ENCODE peak calls at places on chromosomes 1 and 21, in seven cellular contexts. Q is tibial artery, B is WERI-Rb-1, R is IMR-90, N is tibial nerve, H is cardiac muscle cell, Z is pancreas. O is an unnamed sample.

GRCh38 chr1:20322081-20322824 is 31.6 kb downstream of the VWA5B1 start:
- DNase-seq in B (no peak), N (no peak), R (peak; percentile 4), H (peak; percentile 23), Q (no peak), Z (no peak), O (no peak)

GRCh38 chr1:186155594-186155993 is 219.5 kb downstream of the TPR start:
- DNase-seq in Z (no peak), Q (no peak), H (peak; percentile 75), B (no peak), N (no peak), R (peak; percentile 80), O (peak; percentile 34)

GRCh38 chr1:67987046-67987799 is 63.2 kb downstream of the DIRAS3 start:
- DNase-seq in Z (no peak), H (peak; percentile 96), R (peak; percentile 96), N (no peak), B (no peak), Q (no peak), O (peak; percentile 63)

GRCh38 chr1:48674641-48675040 is 102.0 kb downstream of the BEND5 start:
- DNase-seq in N (no peak), Q (no peak), Z (no peak), B (no peak), R (peak; percentile 35), H (peak; percentile 40), O (no peak)

GRCh38 chr1:234955107-234955731 is 173.4 kb downstream of the TOMM20 start:
- DNase-seq in N (no peak), B (peak; percentile 75), Z (peak; percentile 49), R (peak; percentile 59), Q (peak; percentile 76), H (peak; percentile 81), O (no peak)

GRCh38 chr1:6185151-6185550 is 5.0 kb upstream of the CHD5 start:
- DNase-seq in H (peak; percentile 80), B (no peak), N (no peak), R (peak; percentile 82), Z (no peak), Q (no peak), O (peak; percentile 37)

GRCh38 chr1:3055051-3055450 is 14.0 kb upstream of the PRDM16 start:
- DNase-seq in H (no peak), Q (no peak), R (no peak), B (no peak), Z (no peak), N (no peak), O (no peak)

GRCh38 chr21:17461582-17461981 is 51.3 kb upstream of the CXADR start:
- DNase-seq in B (no peak), H (peak; percentile 68), N (no peak), R (peak; percentile 43), Q (peak; percentile 33), Z (no peak), O (no peak)

GRCh38 chr1:192521734-192522133 is 53.8 kb upstream of the RGS1 start:
- DNase-seq in Q (peak; percentile 33), H (no peak), N (no peak), R (no peak), B (no peak), Z (no peak), O (no peak)

GRCh38 chr1:206633708-206634121 is 1.6 kb upstream of the DYRK3 start:
- DNase-seq in B (no peak), R (peak; percentile 96), N (no peak), Q (peak; percentile 42), H (peak; percentile 93), Z (no peak), O (peak; percentile 77)

GRCh38 chr21:43917515-43918384 is 52.7 kb downstream of the AGPAT3 start:
- DNase-seq in Q (no peak), H (no peak), N (no peak), B (no peak), Z (no peak), R (no peak), O (no peak)

GRCh38 chr21:39094847-39095525 is 88.3 kb downstream of the PSMG1 start:
- DNase-seq in R (peak; percentile 93), H (peak; percentile 97), Z (no peak), Q (no peak), B (no peak), N (no peak), O (peak; percentile 60)

GRCh38 chr21:38413958-38414506 is 84.2 kb downstream of the ERG start:
- DNase-seq in B (no peak), R (no peak), N (no peak), H (peak; percentile 40), Z (no peak), Q (no peak), O (no peak)

GRCh38 chr21:15221799-15222386 is 157.1 kb upstream of the NRIP1 start:
- DNase-seq in R (peak; percentile 65), Z (no peak), Q (no peak), B (peak; percentile 92), N (no peak), H (peak; percentile 84), O (peak; percentile 7)

GRCh38 chr1:9293512-9294439 is 1.1 kb downstream of the SPSB1 start:
- DNase-seq in Z (peak; percentile 42), N (no peak), Q (no peak), R (peak; percentile 48), B (peak; percentile 20), H (peak; percentile 42), O (no peak)

GRCh38 chr1:180173952-180174351 is 19.3 kb downstream of the QSOX1 start:
- DNase-seq in Q (peak; percentile 65), R (peak; percentile 47), N (peak; percentile 30), B (no peak), Z (peak; percentile 69), H (peak; percentile 78), O (no peak)

GRCh38 chr21:35637431-35637830 is 422.9 kb downstream of the SETD4 start:
- DNase-seq in Z (peak; percentile 6), R (peak; percentile 61), B (no peak), H (peak; percentile 56), N (peak; percentile 19), Q (peak; percentile 52), O (no peak)

GRCh38 chr1:27536767-27537166 is 46.8 kb upstream of the WASF2 start:
- DNase-seq in B (peak; percentile 96), Z (peak; percentile 59), R (peak; percentile 82), H (peak; percentile 91), N (no peak), Q (peak; percentile 57), O (peak; percentile 46)

GRCh38 chr21:35222021-35222420 is 172.9 kb upstream of the RUNX1 start:
- DNase-seq in Q (no peak), B (no peak), R (no peak), H (no peak), Z (no peak), N (no peak), O (no peak)

GRCh38 chr1:150973826-150974579 is 632 bp downstream of the CERS2 start:
- DNase-seq in Q (peak; percentile 29), R (no peak), B (peak; percentile 67), Z (peak; percentile 36), N (no peak), H (no peak), O (no peak)

GRCh38 chr1:218034464-218034863 is 250.6 kb upstream of the RRP15 start:
- DNase-seq in B (no peak), R (no peak), N (no peak), Q (no peak), Z (no peak), H (no peak), O (no peak)

DNA sequence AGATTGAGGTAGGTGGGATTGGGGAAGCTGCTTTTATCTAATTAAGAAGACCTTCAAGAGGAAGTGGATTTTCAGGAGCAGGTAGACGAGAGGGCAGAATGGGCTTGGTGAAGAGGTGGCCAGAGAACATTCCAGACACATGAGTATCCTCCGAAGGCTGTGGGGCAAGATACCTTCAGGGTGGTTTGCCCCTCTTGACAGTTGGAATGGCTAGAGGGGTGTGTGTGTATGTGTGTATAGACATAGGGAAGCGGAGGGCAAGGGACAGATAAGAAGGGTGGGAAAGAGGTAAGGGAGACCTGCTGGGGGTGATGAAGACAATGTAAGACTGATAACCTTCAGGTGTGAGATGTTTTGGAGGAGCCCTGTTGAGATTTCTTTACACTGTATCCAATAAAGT is 46.8 kb upstream of the TSPAN2 start:
- DNase-seq in B (no peak), Q (no peak), R (no peak), Z (no peak), N (no peak), H (no peak), O (no peak)
- H3K27ac ChIP-seq in B (no peak overlapping the region), Q (peak overlapping the region; percentile 84), R (no peak overlapping the region), Z (no peak overlapping the region), N (no peak overlapping the region), H (no peak overlapping the region), O (no peak overlapping the region)

GRCh38 chr1:209611771-209612570 is 28.5 kb downstream of the CAMK1G start:
- DNase-seq in Q (no peak), Z (no peak), R (no peak), N (no peak), H (no peak), B (no peak), O (no peak)
- TF ChIP-seq CTCF in Q (no peak), Z (no peak), R (no peak), N (no peak), H (no peak), B (peak; percentile 11), O (no peak)

GRCh38 chr21:10539956-10540355 is 18.6 kb downstream of the TPTE start:
- DNase-seq in R (no peak), Q (no peak), Z (no peak), H (no peak), B (no peak), N (no peak), O (no peak)
- H3K9me3 ChIP-seq in R (peaks cover 32% of the 10 kb centered on the region), Q (no peaks in the 10 kb centered on the region), Z (no peaks in the 10 kb centered on the region), H (peaks cover 10% of the 10 kb centered on the region), B (no peaks in the 10 kb centered on the region), N (no peaks in the 10 kb centered on the region), O (peaks cover 27% of the 10 kb centered on the region)

GRCh38 chr1:208090776-208091291 is 153.3 kb downstream of the PLXNA2 start:
- DNase-seq in Z (no peak), N (no peak), R (no peak), H (no peak), B (no peak), Q (no peak), O (no peak)

GRCh38 chr1:208088319-208088718 is 155.9 kb downstream of the PLXNA2 start:
- DNase-seq in H (no peak), B (peak; percentile 97), R (no peak), Q (no peak), N (no peak), Z (no peak), O (no peak)

GRCh38 chr1:208089151-208089550 is 155.0 kb downstream of the PLXNA2 start:
- DNase-seq in Z (no peak), Q (no peak), B (peak; percentile 17), N (no peak), H (no peak), R (no peak), O (no peak)

GRCh38 chr1:208093046-208093445 is 151.1 kb downstream of the PLXNA2 start:
- DNase-seq in B (no peak), Z (no peak), N (no peak), R (no peak), Q (no peak), H (no peak), O (no peak)

DNA sequence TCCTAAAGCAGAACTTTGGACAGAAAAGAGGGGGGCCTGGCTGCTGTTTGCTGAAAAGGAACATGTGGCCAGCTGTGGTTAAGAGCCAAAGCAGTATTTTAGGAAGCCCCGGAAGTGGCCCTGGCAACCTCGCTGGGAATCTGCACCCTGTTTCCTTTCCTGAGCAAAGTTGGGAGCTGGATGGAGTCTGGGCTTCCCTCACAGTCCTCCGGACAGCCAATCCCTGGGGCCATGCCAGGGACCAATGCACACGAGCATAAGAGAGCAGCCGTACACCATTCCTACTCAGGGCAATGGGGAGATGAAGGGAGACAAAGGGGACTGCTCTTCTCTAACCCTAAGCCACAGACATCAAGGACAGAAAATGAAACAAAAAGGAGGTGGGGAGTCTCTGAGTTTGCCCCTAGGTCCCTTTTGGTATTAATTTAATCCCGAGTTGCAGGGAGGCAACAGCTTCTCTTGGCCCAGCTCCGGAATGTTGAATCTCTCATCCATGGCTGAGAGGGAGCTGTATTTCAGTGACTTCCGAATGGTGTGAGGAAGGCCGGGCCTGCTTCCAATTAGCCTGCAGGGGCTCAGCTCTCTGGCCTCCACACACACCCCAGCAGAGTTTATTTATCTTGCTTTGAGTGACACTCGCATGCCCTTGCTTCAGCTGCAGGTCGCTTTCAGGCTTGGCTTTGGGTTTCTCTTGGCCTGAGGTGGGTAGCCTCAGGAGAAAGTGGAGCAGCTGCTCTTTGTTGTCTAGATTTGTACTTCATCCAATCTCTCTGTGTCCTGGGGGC is 154.0 kb downstream of the PLXNA2 start:
- DNase-seq in R (peak; percentile 36), H (peak; percentile 38), N (no peak), Q (peak; percentile 54), Z (no peak), B (no peak), O (no peak)
- H3K27ac ChIP-seq in R (no peak overlapping the region), H (peak overlapping the region; percentile 19), N (no peak overlapping the region), Q (peak overlapping the region; percentile 35), Z (no peak overlapping the region), B (no peak overlapping the region), O (no peak overlapping the region)

O was measured in AG04450.